ENCODE peak calls at places on chromosomes 13 and 19, in four cellular contexts. Q, T, H and R are unnamed samples.

GRCh38 chr19:51084505-51084904 is 1.8 kb upstream of the KLK14 start:
- DNase-seq in Q (no peak), H (no peak), T (no peak), R (no peak)

GRCh38 chr13:29937836-29938235 is 87.4 kb upstream of the UBL3 start:
- DNase-seq in H (no peak), Q (no peak), T (no peak), R (no peak)

GRCh38 chr19:3360494-3361383 is 5.6 kb upstream of the NFIC start:
- DNase-seq in Q (no peak), H (peak), T (no peak), R (no peak)

GRCh38 chr19:16316506-16316882 is 8.1 kb upstream of the KLF2 start:
- DNase-seq in H (no peak), Q (no peak), T (no peak), R (no peak)

GRCh38 chr19:12000152-12000981 is 35.1 kb downstream of the ZNF433 start:
- DNase-seq in T (no peak), H (no peak), Q (no peak), R (peak)

GRCh38 chr13:114027046-114027760 is 53.3 kb upstream of the C13orf46 start:
- DNase-seq in H (no peak), Q (no peak), T (no peak), R (no peak)

GRCh38 chr13:73578251-73578875 is 519.6 kb downstream of the KLF5 start:
- DNase-seq in T (no peak), Q (no peak), H (no peak), R (no peak)

GRCh38 chr13:20796791-20797513 is 23.2 kb upstream of the EEF1AKMT1 start:
- DNase-seq in T (no peak), H (no peak), Q (no peak), R (no peak)

GRCh38 chr13:103515410-103515809 is 449.2 kb upstream of the SLC10A2 start:
- DNase-seq in H (no peak), Q (no peak), T (no peak), R (no peak)

GRCh38 chr13:52405767-52406494 is at the start of gene THSD1:
- DNase-seq in T (peak), Q (no peak), H (no peak), R (no peak)

GRCh38 chr19:11979527-11979926 is 14.7 kb downstream of the ZNF763 start:
- DNase-seq in T (no peak), H (no peak), Q (no peak), R (no peak)

GRCh38 chr19:33110201-33110910 is 21.6 kb upstream of the WDR88 start:
- DNase-seq in Q (no peak), T (no peak), H (no peak), R (no peak)

GRCh38 chr19:42323852-42324654 is 1.4 kb upstream of the MEGF8 start:
- DNase-seq in T (peak), H (no peak), Q (no peak), R (no peak)

GRCh38 chr19:50024719-50025021 is 502 bp downstream of the VRK3 start:
- DNase-seq in T (no peak), Q (no peak), H (no peak), R (no peak)

GRCh38 chr19:53518716-53519115 is 19.2 kb upstream of the ZNF331 start:
- DNase-seq in H (no peak), T (no peak), Q (no peak), R (no peak)

GRCh38 chr19:18310966-18311365 is 11.9 kb downstream of the LSM4 start:
- DNase-seq in H (no peak), T (no peak), Q (no peak), R (no peak)

GRCh38 chr13:48776396-48776795 is 122.7 kb downstream of the CYSLTR2 start:
- DNase-seq in H (no peak), T (no peak), Q (no peak), R (no peak)

GRCh38 chr13:59263531-59263930 is 900.2 kb downstream of the DIAPH3 start:
- DNase-seq in H (no peak), T (no peak), Q (no peak), R (no peak)

GRCh38 chr19:36051637-36052036 is 2.4 kb downstream of the THAP8 start:
- DNase-seq in Q (no peak), T (peak), H (no peak), R (no peak)

GRCh38 chr13:87666826-87667225 is 4.3 kb upstream of the SLITRK5 start:
- DNase-seq in Q (no peak), T (no peak), H (no peak), R (no peak)

GRCh38 chr13:41854758-41855157 is 106.2 kb downstream of the VWA8 start:
- DNase-seq in Q (no peak), T (no peak), H (no peak), R (no peak)

GRCh38 chr19:4319067-4319718 is 14.8 kb downstream of the FSD1 start:
- DNase-seq in H (no peak), T (no peak), Q (no peak), R (no peak)

GRCh38 chr19:52343548-52343947 is 7.5 kb downstream of the ZNF610 start:
- DNase-seq in T (peak), Q (peak), H (peak), R (no peak)

GRCh38 chr13:113470073-113470472 is 16.8 kb upstream of the ADPRHL1 start:
- DNase-seq in Q (no peak), T (no peak), H (no peak), R (no peak)

GRCh38 chr13:62088155-62088554 is 672.5 kb upstream of the PCDH20 start:
- DNase-seq in Q (no peak), H (no peak), T (no peak), R (no peak)

GRCh38 chr19:43809762-43810696 is 7.8 kb upstream of the LYPD5 start:
- DNase-seq in H (peak), Q (peak), T (no peak), R (peak)

GRCh38 chr19:4701557-4701956 is 22.1 kb downstream of the DPP9 start:
- DNase-seq in H (no peak), Q (no peak), T (no peak), R (no peak)

GRCh38 chr19:1418951-1419735 is 11.8 kb downstream of the DAZAP1 start:
- DNase-seq in T (no peak), Q (no peak), H (no peak), R (no peak)

GRCh38 chr13:109422163-109422562 is 364.2 kb downstream of the IRS2 start:
- DNase-seq in Q (no peak), H (no peak), T (no peak), R (no peak)
- TF ChIP-seq ETV6 in Q (no peak), H (no peak), T (no peak), R (no peak)

DNA sequence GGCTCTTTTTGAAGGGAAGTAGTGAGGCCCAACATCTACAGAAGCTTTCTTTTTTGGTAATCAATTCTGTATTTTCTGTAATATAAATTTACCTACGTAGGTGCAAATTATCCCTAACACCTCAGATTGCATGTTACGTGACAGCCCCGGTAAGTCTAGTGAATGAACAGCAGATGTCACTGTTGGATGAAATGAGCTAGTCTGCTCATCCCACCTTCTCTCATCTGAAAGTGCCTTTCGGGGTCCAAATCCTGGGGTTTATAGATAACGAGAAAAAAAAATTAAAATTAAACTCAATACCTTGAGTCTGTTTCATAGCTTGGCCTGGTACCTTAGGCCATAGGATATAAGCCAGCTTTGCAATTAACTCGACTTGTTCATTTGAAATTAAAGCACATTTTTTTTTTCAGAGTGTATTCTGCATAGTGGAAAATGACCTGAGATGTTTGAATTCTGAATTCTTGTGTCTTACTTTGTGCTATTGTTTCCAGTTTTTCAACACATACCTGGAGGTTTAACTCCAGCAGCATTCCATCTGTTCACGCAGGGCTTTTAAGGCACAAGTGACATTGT is 548.2 kb downstream of the GPC5 start:
- DNase-seq in Q (peak), T (no peak), H (no peak), R (no peak)
- TF ChIP-seq ETV6 in Q (no peak), T (no peak), H (no peak), R (no peak)

GRCh38 chr13:47249296-47249695 is 352.4 kb upstream of the HTR2A start:
- DNase-seq in H (no peak), Q (no peak), T (no peak), R (no peak)
- TF ChIP-seq ETV6 in H (no peak), Q (no peak), T (no peak), R (no peak)

DNA sequence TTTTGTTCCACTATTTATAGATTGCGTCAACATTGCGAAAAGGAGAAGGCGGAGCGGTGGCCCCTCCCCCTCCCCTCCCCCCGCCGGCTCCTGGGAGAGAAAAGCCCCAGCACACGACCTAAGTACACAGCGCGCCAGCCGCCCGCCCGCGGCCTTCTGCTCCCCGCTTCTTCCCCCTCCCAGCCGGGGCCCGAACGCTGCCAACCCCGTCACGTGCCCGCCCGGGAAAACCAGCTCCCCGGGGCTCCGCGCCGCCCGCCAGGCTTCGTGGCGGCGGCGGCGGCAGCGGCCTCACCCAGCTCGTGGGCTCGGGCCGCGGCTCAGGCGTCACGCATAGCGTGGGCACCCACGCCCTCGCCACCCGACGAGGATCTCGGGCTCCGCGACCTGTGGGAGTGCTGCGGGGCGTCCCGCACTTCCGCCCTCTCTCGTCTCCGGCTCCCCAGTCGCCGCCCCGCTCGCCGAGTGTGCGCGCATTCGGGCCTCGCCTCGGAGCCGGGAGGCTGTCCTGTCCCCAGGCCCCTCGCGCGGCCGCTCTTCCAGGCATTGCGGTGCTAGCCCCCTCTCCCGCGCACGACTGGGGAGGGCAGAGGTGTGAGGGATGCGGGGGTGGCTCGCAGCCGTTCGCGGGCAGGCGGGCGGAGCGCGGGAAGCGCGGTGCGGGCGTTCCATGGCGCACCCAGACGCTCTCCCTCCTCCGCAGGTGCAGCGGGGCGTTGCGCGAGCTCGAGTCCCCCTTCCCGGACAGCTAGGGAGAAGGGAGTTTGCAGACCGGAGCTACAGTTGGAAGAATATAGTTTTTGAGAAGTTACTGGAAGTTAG is 110.5 kb downstream of the KCNRG start:
- DNase-seq in Q (peak), T (peak), H (peak), R (no peak)
- TF ChIP-seq ETV6 in Q (no peak), T (no peak), H (no peak), R (no peak)